ENCODE peak calls at places on chromosomes 4 and X, in ten cellular contexts. S is astrocyte; W is fibroblast of pulmonary artery; V is AG10803; R is kidney epithelial cell; T is CD4-positive, alpha-beta T cell; U is neural crest cell; Q is CD8-positive, alpha-beta T cell; X is HepG2; N is HL-60. F is an unnamed sample.

GRCh38 chr4:140858897-140859296 is 102.7 kb upstream of the TBC1D9 start:
- DNase-seq in U (no peak), T (no peak), W (no peak), R (no peak), N (no peak), S (peak; percentile 14), Q (no peak), V (no peak), X (no peak), F (no peak)

GRCh38 chrX:9352683-9353430 is 112.0 kb upstream of the TBL1X start:
- DNase-seq in U (no peak), V (peak; percentile 84), Q (no peak), N (peak; percentile 88), X (peak; percentile 4), W (peak; percentile 79), R (no peak), S (peak; percentile 69), T (peak; percentile 6), F (no peak)

GRCh38 chrX:108270280-108270679 is 167.9 kb downstream of the COL4A6 start:
- DNase-seq in N (no peak), R (no peak), V (no peak), X (no peak), U (no peak), W (no peak), T (no peak), Q (no peak), S (no peak), F (no peak)

GRCh38 chr4:142405021-142405991 is 440.8 kb downstream of the INPP4B start:
- DNase-seq in N (peak; percentile 85), R (peak; percentile 37), Q (peak; percentile 29), W (peak; percentile 79), X (no peak), S (peak; percentile 76), T (peak; percentile 27), V (peak; percentile 87), U (peak; percentile 6), F (no peak)

GRCh38 chrX:276588-277171 is 4.5 kb upstream of the PLCXD1 start:
- DNase-seq in U (no peak), R (no peak), T (no peak), W (peak; percentile 39), X (no peak), N (peak; percentile 31), Q (no peak), V (peak; percentile 58), S (peak; percentile 38), F (no peak)

GRCh38 chr4:130808492-130808891 is 1712.5 kb downstream of the C4orf33 start:
- DNase-seq in T (no peak), U (no peak), R (no peak), W (peak; percentile 19), S (no peak), V (no peak), N (no peak), Q (no peak), X (peak; percentile 13), F (no peak)

GRCh38 chr4:174553828-174554227 is 31.5 kb upstream of the HPGD start:
- DNase-seq in R (no peak), X (no peak), Q (no peak), U (no peak), T (no peak), V (peak; percentile 1), S (peak; percentile 21), W (peak; percentile 47), N (no peak), F (no peak)

GRCh38 chrX:45774961-45775360 is 574.3 kb upstream of the DIPK2B start:
- DNase-seq in W (peak; percentile 83), U (no peak), X (no peak), Q (no peak), T (no peak), S (peak; percentile 85), V (peak; percentile 85), N (no peak), R (no peak), F (no peak)

GRCh38 chr4:76197001-76197743 is 16.5 kb downstream of the SCARB2 start:
- DNase-seq in W (no peak), U (no peak), X (no peak), Q (no peak), N (no peak), S (peak; percentile 66), V (peak; percentile 75), T (no peak), R (no peak), F (no peak)

GRCh38 chrX:140949231-140949630 is 53.2 kb upstream of the SPANXB1 start:
- DNase-seq in X (no peak), V (no peak), T (no peak), N (no peak), R (no peak), Q (no peak), U (no peak), W (no peak), S (no peak), F (no peak)

GRCh38 chr4:2298548-2298991 is 36.7 kb upstream of the MXD4 start:
- DNase-seq in T (no peak), R (no peak), V (peak; percentile 64), X (no peak), U (no peak), N (no peak), Q (no peak), W (no peak), S (no peak), F (no peak)

GRCh38 chr4:38013461-38014366 is 53.5 kb downstream of the PTTG2 start:
- DNase-seq in U (no peak), V (peak; percentile 22), X (no peak), T (no peak), Q (no peak), S (peak; percentile 38), N (no peak), R (no peak), W (peak; percentile 42), F (no peak)

GRCh38 chrX:68508799-68509198 is 9.9 kb downstream of the YIPF6 start:
- DNase-seq in T (no peak), R (no peak), N (no peak), W (peak; percentile 40), V (peak; percentile 9), X (no peak), S (no peak), U (no peak), Q (no peak), F (no peak)

DNA sequence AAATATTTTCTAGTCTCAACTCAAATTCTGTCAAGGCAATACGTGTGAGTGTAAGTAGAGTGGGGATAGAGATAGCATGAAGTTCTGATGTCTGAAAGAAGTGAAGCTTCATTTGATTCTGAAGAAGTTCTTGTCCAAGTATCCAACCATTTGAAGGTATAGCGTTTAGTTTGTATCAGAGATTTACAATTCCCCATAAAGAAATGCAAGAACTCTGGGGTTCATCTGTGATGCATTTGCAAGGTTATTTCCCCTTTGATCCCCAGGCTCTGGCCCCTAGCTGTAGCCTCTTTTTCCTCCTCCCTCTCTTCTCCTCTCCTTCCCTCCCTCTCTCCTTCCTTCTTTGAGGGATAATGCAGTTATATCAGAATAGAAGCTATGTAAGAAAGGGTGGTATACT is 7.8 kb downstream of the FGA start:
- DNase-seq in S (no peak), T (no peak), Q (no peak), V (no peak), N (no peak), W (no peak), X (no peak), U (no peak), R (no peak), F (no peak)
- TF ChIP-seq CTCF in S (no peak), T (no peak), Q (no peak), V (no peak), N (no peak), W (no peak), X (no peak), U (no peak), R (no peak), F (no peak)

GRCh38 chr4:4640692-4641091 is 98.8 kb upstream of the STX18 start:
- DNase-seq in N (no peak), X (peak; percentile 86), V (peak; percentile 33), U (peak; percentile 45), T (no peak), R (no peak), Q (no peak), W (no peak), S (no peak), F (no peak)

GRCh38 chr4:4639370-4639769 is 97.5 kb upstream of the STX18 start:
- DNase-seq in X (no peak), U (no peak), W (no peak), R (no peak), N (no peak), V (no peak), Q (no peak), T (no peak), S (no peak), F (no peak)

GRCh38 chr4:4643306-4643705 is 101.5 kb upstream of the STX18 start:
- DNase-seq in N (no peak), T (no peak), V (no peak), W (no peak), S (no peak), X (no peak), U (no peak), R (no peak), Q (no peak), F (no peak)

GRCh38 chr4:4641661-4642180 is 99.9 kb upstream of the STX18 start:
- DNase-seq in N (no peak), T (no peak), V (no peak), R (no peak), U (no peak), X (peak; percentile 78), Q (no peak), S (no peak), W (no peak), F (no peak)

GRCh38 chr4:4642201-4643025 is 100.6 kb upstream of the STX18 start:
- DNase-seq in N (no peak), R (no peak), W (no peak), V (no peak), Q (no peak), U (no peak), X (no peak), T (no peak), S (no peak), F (no peak)
- TF ChIP-seq CTCF in N (no peak), R (no peak), W (no peak), V (no peak), Q (no peak), U (no peak), X (no peak), T (no peak), S (no peak), F (no peak)

DNA sequence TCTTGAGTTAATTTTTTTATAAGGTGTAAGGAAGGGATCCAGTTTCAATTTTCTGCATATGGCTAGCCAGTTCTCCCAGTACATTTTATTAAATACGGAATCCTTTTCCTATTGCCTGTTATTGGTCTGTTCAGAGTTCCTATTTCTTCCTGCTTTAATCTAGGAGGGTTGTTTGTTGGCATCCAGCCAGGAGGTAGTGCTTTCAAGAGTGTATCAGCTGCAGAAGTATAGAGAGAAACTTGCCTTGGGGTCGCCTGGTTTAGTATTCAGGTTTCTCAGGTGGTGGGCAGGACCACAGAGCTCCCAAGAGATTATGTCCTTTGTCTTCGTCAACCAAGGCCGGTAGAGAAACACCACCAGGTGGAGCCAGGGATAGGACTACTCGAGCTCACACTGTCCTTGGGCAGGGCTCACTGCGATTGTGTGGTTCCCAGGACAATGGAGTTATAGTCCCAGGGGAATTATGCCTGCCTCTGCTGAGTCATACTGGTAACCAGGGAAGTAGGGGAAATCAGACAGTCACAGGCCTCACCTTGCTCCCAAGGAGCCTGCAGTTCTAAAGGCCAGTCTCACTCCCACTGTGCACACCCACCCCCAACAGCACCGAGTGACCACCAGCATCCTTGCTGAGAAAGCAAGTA is 168.1 kb downstream of the VSIG4 start:
- DNase-seq in Q (no peak), R (no peak), S (no peak), W (peak; percentile 51), U (no peak), V (peak; percentile 2), X (peak; percentile 41), T (no peak), N (peak; percentile 49), F (no peak)
- TF ChIP-seq CTCF in Q (no peak), R (no peak), S (no peak), W (peak; percentile 14), U (no peak), V (no peak), X (peak; percentile 44), T (no peak), N (no peak), F (no peak)

GRCh38 chrX:130715299-130715698 is 187.7 kb downstream of the ENOX2 start:
- DNase-seq in R (no peak), T (no peak), N (no peak), W (peak; percentile 17), U (no peak), S (peak; percentile 80), Q (no peak), V (peak; percentile 71), X (no peak), F (no peak)
- TF ChIP-seq CTCF in R (no peak), T (no peak), N (no peak), W (no peak), U (no peak), S (no peak), Q (no peak), V (no peak), X (no peak), F (no peak)

F was measured in AG04449.